ENCODE peak calls at places on chromosomes 1 and 21, in four cellular contexts. V is adrenal gland, U is upper lobe of right lung, S is GM12865. B is an unnamed sample.

GRCh38 chr1:57112148-57112547 is 146.3 kb upstream of the C8B start:
- DNase-seq in V (no peak), U (no peak), S (no peak), B (no peak)

GRCh38 chr1:32048440-32048839 is 24.3 kb upstream of the TMEM39B start:
- DNase-seq in S (no peak), V (no peak), U (no peak), B (no peak)

GRCh38 chr1:115136106-115136505 is 46.8 kb upstream of the TSPAN2 start:
- DNase-seq in S (no peak), U (no peak), V (no peak), B (no peak)

GRCh38 chr1:183685112-183685713 is 32.1 kb upstream of the APOBEC4 start:
- DNase-seq in S (peak; percentile 71), V (peak; percentile 69), U (no peak), B (peak; percentile 16)

GRCh38 chr1:1440941-1441888 is 5.7 kb downstream of the VWA1 start:
- DNase-seq in S (peak; percentile 60), V (peak; percentile 63), U (peak; percentile 80), B (peak; percentile 62)

GRCh38 chr1:16281765-16282164 is 44.8 kb upstream of the CPLANE2 start:
- DNase-seq in S (no peak), V (no peak), U (no peak), B (no peak)

GRCh38 chr1:161473363-161473762 is 31.9 kb upstream of the FCGR2A start:
- DNase-seq in U (no peak), S (peak; percentile 54), V (no peak), B (no peak)

GRCh38 chr1:181061891-181062777 is 26.4 kb upstream of the IER5 start:
- DNase-seq in V (no peak), U (peak; percentile 77), S (peak; percentile 89), B (no peak)

GRCh38 chr1:92476071-92476607 is 10.6 kb downstream of the GFI1 start:
- DNase-seq in U (no peak), V (no peak), S (no peak), B (peak; percentile 14)

GRCh38 chr1:19450811-19451564 is 34.4 kb downstream of the CAPZB start:
- DNase-seq in U (no peak), V (peak; percentile 80), S (no peak), B (peak; percentile 53)

GRCh38 chr1:38064232-38064903 is 17.8 kb upstream of the POU3F1 start:
- DNase-seq in U (no peak), S (no peak), V (no peak), B (no peak)

GRCh38 chr21:20875741-20876140 is 122.5 kb upstream of the NCAM2 start:
- DNase-seq in S (no peak), U (no peak), V (no peak), B (no peak)

GRCh38 chr1:160836981-160837557 is 25.6 kb downstream of the CD244 start:
- DNase-seq in U (no peak), S (peak; percentile 20), V (no peak), B (no peak)

GRCh38 chr1:204307334-204307883 is 52.3 kb downstream of the PLEKHA6 start:
- DNase-seq in S (no peak), V (no peak), U (peak; percentile 73), B (no peak)

GRCh38 chr1:8185400-8185799 is 132.5 kb upstream of the SLC45A1 start:
- DNase-seq in U (no peak), V (no peak), S (no peak), B (no peak)

GRCh38 chr21:42145569-42146250 is 73.2 kb upstream of the ABCG1 start:
- DNase-seq in U (peak; percentile 67), V (peak; percentile 79), S (peak; percentile 65), B (peak; percentile 66)

GRCh38 chr1:213055087-213055591 is 4.1 kb downstream of the RPS6KC1 start:
- DNase-seq in V (no peak), S (no peak), U (no peak), B (no peak)

GRCh38 chr1:59701376-59701775 is 113.4 kb upstream of the HOOK1 start:
- DNase-seq in V (no peak), S (no peak), U (no peak), B (no peak)

GRCh38 chr1:233631810-233632375 is 18.0 kb downstream of the KCNK1 start:
- DNase-seq in S (no peak), U (no peak), V (no peak), B (peak; percentile 3)

GRCh38 chr1:239997515-239998311 is 94.0 kb upstream of the FMN2 start:
- DNase-seq in U (no peak), V (no peak), S (no peak), B (peak; percentile 18)

GRCh38 chr21:45974073-45975016 is 7.2 kb upstream of the COL6A1 start:
- DNase-seq in S (no peak), U (peak; percentile 71), V (peak; percentile 70), B (peak; percentile 32)

GRCh38 chr1:64228181-64228957 is 24.9 kb downstream of the UBE2U start:
- DNase-seq in V (no peak), S (no peak), U (no peak), B (no peak)

GRCh38 chr1:224696891-224697765 is 81.0 kb downstream of the CNIH3 start:
- DNase-seq in S (peak; percentile 7), V (no peak), U (no peak), B (no peak)

GRCh38 chr1:19863804-19864203 is 18.4 kb upstream of the OTUD3 start:
- DNase-seq in V (no peak), U (no peak), S (no peak), B (no peak)

GRCh38 chr1:87513270-87513669 is 184.6 kb downstream of the LMO4 start:
- DNase-seq in S (no peak), U (no peak), V (no peak), B (no peak)

GRCh38 chr1:236144446-236145150 is 2.3 kb downstream of the GPR137B start:
- DNase-seq in U (no peak), V (no peak), S (no peak), B (no peak)

GRCh38 chr1:112461200-112461871 is 47.4 kb upstream of the WNT2B start:
- DNase-seq in U (no peak), S (no peak), V (no peak), B (no peak)

GRCh38 chr1:61124078-61124477 is 41.7 kb downstream of the NFIA start:
- DNase-seq in V (no peak), U (no peak), S (no peak), B (no peak)

GRCh38 chr1:145949219-145949618 is 8.6 kb downstream of the LIX1L start:
- DNase-seq in S (no peak), V (no peak), U (no peak), B (no peak)

GRCh38 chr1:59917026-59917784 is 9.4 kb downstream of the CYP2J2 start:
- DNase-seq in S (no peak), V (no peak), U (no peak), B (no peak)

GRCh38 chr1:44616284-44616990 is 57.8 kb downstream of the TMEM53 start:
- DNase-seq in U (no peak), S (no peak), V (no peak), B (no peak)

GRCh38 chr1:61400131-61400530 is 317.8 kb downstream of the NFIA start:
- DNase-seq in U (no peak), S (no peak), V (no peak), B (no peak)

GRCh38 chr1:66542811-66543767 is 9.1 kb downstream of the SGIP1 start:
- DNase-seq in S (no peak), V (peak; percentile 66), U (no peak), B (peak; percentile 87)

GRCh38 chr1:78279051-78279450 is 211.7 kb upstream of the PTGFR start:
- DNase-seq in V (no peak), U (no peak), S (no peak), B (no peak)

GRCh38 chr1:156081174-156082110 is 823 bp downstream of the MEX3A start:
- DNase-seq in S (no peak), V (no peak), U (no peak), B (no peak)

GRCh38 chr21:45982256-45982757 is 737 bp downstream of the COL6A1 start:
- DNase-seq in U (no peak), V (no peak), S (no peak), B (no peak)

DNA sequence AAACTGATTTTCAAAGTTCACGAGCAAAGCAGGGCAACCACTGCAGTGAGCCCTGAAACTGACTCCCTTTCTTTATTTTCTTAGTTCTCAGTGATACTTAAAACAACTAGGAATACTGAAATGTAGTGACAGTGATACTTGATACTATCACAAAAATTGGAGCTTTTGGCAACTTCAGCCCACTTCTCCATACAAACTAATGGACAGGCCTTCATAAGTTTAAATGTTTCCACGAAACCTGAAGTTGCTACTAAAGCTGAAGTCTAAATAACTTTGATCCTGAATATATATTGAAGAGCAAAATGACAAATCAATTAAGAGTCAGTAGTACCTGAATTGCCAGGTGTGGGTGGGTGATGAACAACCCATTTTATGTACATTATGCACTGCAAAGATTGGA is 10.0 kb downstream of the NR5A2 start:
- DNase-seq in U (no peak), S (no peak), V (no peak), B (no peak)
- H3K4me3 ChIP-seq in U (no peak overlapping the region), S (no peak overlapping the region), V (no peak overlapping the region), B (no peak overlapping the region)

DNA sequence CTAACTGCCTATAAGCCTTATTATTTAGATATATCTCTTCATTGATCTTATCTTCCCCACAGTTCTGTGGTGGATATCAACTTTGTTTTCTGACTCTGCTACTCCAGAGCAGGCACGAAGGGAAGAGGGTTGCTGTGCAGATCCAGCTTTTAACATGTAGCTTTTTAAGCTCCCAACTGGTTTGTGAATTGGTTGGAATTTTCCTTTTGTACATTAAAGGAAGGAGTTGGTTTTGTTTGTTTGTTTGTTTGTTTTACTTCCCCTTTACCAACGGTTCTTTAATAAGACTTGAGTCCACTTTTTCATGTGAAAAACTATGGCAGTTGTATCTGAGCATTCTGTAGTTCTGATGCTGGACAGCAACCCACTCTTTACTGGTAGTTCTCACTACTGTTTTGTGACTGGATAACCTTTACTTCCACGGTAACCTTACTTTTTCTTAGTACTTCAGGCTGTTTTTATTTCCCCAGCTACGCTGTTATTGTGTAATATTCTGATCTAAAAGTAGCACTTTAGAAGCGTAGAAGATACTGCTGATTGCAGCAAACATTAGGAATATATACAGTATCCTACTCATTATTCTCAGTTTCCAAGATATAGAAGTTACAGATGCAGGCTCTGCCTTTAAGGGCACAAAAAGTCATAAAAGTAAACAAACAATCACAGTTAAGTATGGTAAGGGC is 1.6 kb downstream of the GNPAT start:
- DNase-seq in U (no peak), V (no peak), S (no peak), B (no peak)
- H3K4me3 ChIP-seq in U (peak overlapping the region; percentile 95), V (no peak overlapping the region), S (peak overlapping the region; percentile 94), B (no peak overlapping the region)

DNA sequence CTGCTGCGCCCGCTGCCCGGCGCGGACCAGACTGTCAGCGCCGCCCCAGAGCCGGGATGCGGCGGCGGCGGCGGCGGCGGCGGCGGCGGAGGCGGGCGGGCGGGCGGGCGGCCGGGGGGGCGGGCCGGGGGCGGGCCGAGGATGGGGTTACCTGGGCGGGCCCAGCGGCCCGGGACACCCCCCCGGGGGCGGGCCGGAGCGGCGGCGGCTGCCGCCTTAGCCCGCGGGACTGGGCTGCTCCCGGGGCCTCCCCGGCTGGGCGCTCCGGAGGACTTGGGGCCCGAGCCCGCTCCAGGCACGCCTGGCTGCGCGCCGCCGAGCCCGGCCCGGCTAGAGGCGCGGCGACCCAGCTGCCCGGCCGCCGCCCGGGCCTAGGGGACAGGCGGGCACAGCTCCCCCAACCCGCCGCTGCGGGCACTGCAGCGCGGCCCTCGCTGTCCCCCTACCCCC is at the start of gene WNT4:
- DNase-seq in U (peak; percentile 81), S (peak; percentile 30), V (no peak), B (peak; percentile 68)
- H3K4me3 ChIP-seq in U (peak within 1 kb of the TSS; percentile 54), S (peak within 1 kb of the TSS; percentile 30), V (no peak within 1 kb of the TSS), B (peak within 1 kb of the TSS; percentile 16)

GRCh38 chr1:58249729-58250586 is 296.6 kb downstream of the OMA1 start:
- DNase-seq in S (peak; percentile 37), V (peak; percentile 62), U (no peak), B (peak; percentile 18)
- H3K4me3 ChIP-seq in S (no peak overlapping the region), V (no peak overlapping the region), U (no peak overlapping the region), B (no peak overlapping the region)

B was measured in body of pancreas.